ENCODE peak calls at places on chromosomes 2 and 18, in six cellular contexts. One of them, this sample, is unnamed.

GRCh38 chr2:69012310-69013122 is 463 bp upstream of the ANTXR1 start:
- DNase-seq in foreskin fibroblast: peak
- DNase-seq in HepG2: peak
- DNase-seq in upper lobe of right lung: peak
- DNase-seq in neuronal stem cell: peak
- DNase-seq in CD8-positive, alpha-beta memory T cell: peak
- DNase-seq in this sample: no peak

GRCh38 chr2:106163948-106164580 is 30.0 kb downstream of the UXS1 start:
- DNase-seq in neuronal stem cell: no peak
- DNase-seq in foreskin fibroblast: peak
- DNase-seq in upper lobe of right lung: no peak
- DNase-seq in CD8-positive, alpha-beta memory T cell: no peak
- DNase-seq in HepG2: no peak
- DNase-seq in this sample: no peak

GRCh38 chr18:32884543-32884942 is 111.7 kb upstream of the KLHL14 start:
- DNase-seq in neuronal stem cell: no peak
- DNase-seq in HepG2: no peak
- DNase-seq in CD8-positive, alpha-beta memory T cell: no peak
- DNase-seq in foreskin fibroblast: no peak
- DNase-seq in upper lobe of right lung: no peak
- DNase-seq in this sample: no peak

GRCh38 chr2:171390941-171391516 is 42.8 kb downstream of the METTL8 start:
- DNase-seq in CD8-positive, alpha-beta memory T cell: no peak
- DNase-seq in neuronal stem cell: no peak
- DNase-seq in foreskin fibroblast: peak
- DNase-seq in HepG2: no peak
- DNase-seq in upper lobe of right lung: no peak
- DNase-seq in this sample: peak

GRCh38 chr2:236572482-236572881 is 2.9 kb downstream of the ACKR3 start:
- DNase-seq in HepG2: no peak
- DNase-seq in upper lobe of right lung: no peak
- DNase-seq in neuronal stem cell: peak
- DNase-seq in foreskin fibroblast: peak
- DNase-seq in CD8-positive, alpha-beta memory T cell: no peak
- DNase-seq in this sample: no peak

GRCh38 chr2:234981197-234982095 is 29.6 kb downstream of the SH3BP4 start:
- DNase-seq in HepG2: peak
- DNase-seq in neuronal stem cell: peak
- DNase-seq in CD8-positive, alpha-beta memory T cell: no peak
- DNase-seq in upper lobe of right lung: no peak
- DNase-seq in foreskin fibroblast: peak
- DNase-seq in this sample: peak

GRCh38 chr2:222025891-222026271 is 272.9 kb downstream of the PAX3 start:
- DNase-seq in foreskin fibroblast: no peak
- DNase-seq in CD8-positive, alpha-beta memory T cell: no peak
- DNase-seq in upper lobe of right lung: no peak
- DNase-seq in HepG2: no peak
- DNase-seq in neuronal stem cell: no peak
- DNase-seq in this sample: no peak

GRCh38 chr2:113754989-113755689 is 1.3 kb downstream of the SLC35F5 start:
- DNase-seq in upper lobe of right lung: no peak
- DNase-seq in CD8-positive, alpha-beta memory T cell: no peak
- DNase-seq in HepG2: peak
- DNase-seq in neuronal stem cell: no peak
- DNase-seq in foreskin fibroblast: peak
- DNase-seq in this sample: no peak

GRCh38 chr2:215218587-215219577 is 80.5 kb upstream of the ABCA12 start:
- DNase-seq in neuronal stem cell: no peak
- DNase-seq in HepG2: no peak
- DNase-seq in CD8-positive, alpha-beta memory T cell: no peak
- DNase-seq in foreskin fibroblast: peak
- DNase-seq in upper lobe of right lung: no peak
- DNase-seq in this sample: no peak

GRCh38 chr18:49728542-49728941 is 84.8 kb downstream of the ACAA2 start:
- DNase-seq in foreskin fibroblast: peak
- DNase-seq in upper lobe of right lung: peak
- DNase-seq in HepG2: peak
- DNase-seq in CD8-positive, alpha-beta memory T cell: no peak
- DNase-seq in neuronal stem cell: no peak
- DNase-seq in this sample: no peak

GRCh38 chr2:179239194-179239593 is 25.4 kb downstream of the SESTD1 start:
- DNase-seq in foreskin fibroblast: peak
- DNase-seq in neuronal stem cell: no peak
- DNase-seq in HepG2: peak
- DNase-seq in CD8-positive, alpha-beta memory T cell: no peak
- DNase-seq in upper lobe of right lung: no peak
- DNase-seq in this sample: peak

GRCh38 chr2:188902906-188903305 is 71.3 kb upstream of the COL3A1 start:
- DNase-seq in neuronal stem cell: no peak
- DNase-seq in HepG2: no peak
- DNase-seq in foreskin fibroblast: peak
- DNase-seq in upper lobe of right lung: no peak
- DNase-seq in CD8-positive, alpha-beta memory T cell: no peak
- DNase-seq in this sample: no peak

GRCh38 chr18:26617151-26617554 is 68.8 kb upstream of the KCTD1 start:
- DNase-seq in HepG2: peak
- DNase-seq in upper lobe of right lung: no peak
- DNase-seq in foreskin fibroblast: peak
- DNase-seq in neuronal stem cell: no peak
- DNase-seq in CD8-positive, alpha-beta memory T cell: no peak
- DNase-seq in this sample: peak

GRCh38 chr2:176419591-176420071 is 150.4 kb downstream of the MTX2 start:
- DNase-seq in neuronal stem cell: no peak
- DNase-seq in HepG2: no peak
- DNase-seq in CD8-positive, alpha-beta memory T cell: no peak
- DNase-seq in upper lobe of right lung: no peak
- DNase-seq in foreskin fibroblast: peak
- DNase-seq in this sample: no peak

GRCh38 chr2:239035361-239035814 is 187.5 kb downstream of the TWIST2 start:
- DNase-seq in CD8-positive, alpha-beta memory T cell: peak
- DNase-seq in HepG2: no peak
- DNase-seq in neuronal stem cell: peak
- DNase-seq in foreskin fibroblast: peak
- DNase-seq in upper lobe of right lung: peak
- DNase-seq in this sample: no peak

GRCh38 chr2:24885221-24886113 is 34.6 kb downstream of the ADCY3 start:
- DNase-seq in foreskin fibroblast: no peak
- DNase-seq in upper lobe of right lung: no peak
- DNase-seq in CD8-positive, alpha-beta memory T cell: no peak
- DNase-seq in neuronal stem cell: no peak
- DNase-seq in HepG2: no peak
- DNase-seq in this sample: no peak

GRCh38 chr2:63571291-63571690 is 17.0 kb downstream of the WDPCP start:
- DNase-seq in neuronal stem cell: no peak
- DNase-seq in HepG2: no peak
- DNase-seq in upper lobe of right lung: no peak
- DNase-seq in CD8-positive, alpha-beta memory T cell: no peak
- DNase-seq in foreskin fibroblast: no peak
- DNase-seq in this sample: no peak

GRCh38 chr2:135742307-135742838 is 718 bp downstream of the UBXN4 start:
- DNase-seq in HepG2: peak
- DNase-seq in CD8-positive, alpha-beta memory T cell: peak
- DNase-seq in neuronal stem cell: peak
- DNase-seq in foreskin fibroblast: peak
- DNase-seq in upper lobe of right lung: peak
- DNase-seq in this sample: peak

GRCh38 chr2:118850171-118850900 is 2.9 kb upstream of the EN1 start:
- DNase-seq in neuronal stem cell: peak
- DNase-seq in HepG2: no peak
- DNase-seq in upper lobe of right lung: no peak
- DNase-seq in foreskin fibroblast: no peak
- DNase-seq in CD8-positive, alpha-beta memory T cell: no peak
- DNase-seq in this sample: no peak

GRCh38 chr18:25896178-25896780 is 194.1 kb downstream of the SS18 start:
- DNase-seq in CD8-positive, alpha-beta memory T cell: no peak
- DNase-seq in foreskin fibroblast: peak
- DNase-seq in HepG2: peak
- DNase-seq in upper lobe of right lung: no peak
- DNase-seq in neuronal stem cell: peak
- DNase-seq in this sample: peak

DNA sequence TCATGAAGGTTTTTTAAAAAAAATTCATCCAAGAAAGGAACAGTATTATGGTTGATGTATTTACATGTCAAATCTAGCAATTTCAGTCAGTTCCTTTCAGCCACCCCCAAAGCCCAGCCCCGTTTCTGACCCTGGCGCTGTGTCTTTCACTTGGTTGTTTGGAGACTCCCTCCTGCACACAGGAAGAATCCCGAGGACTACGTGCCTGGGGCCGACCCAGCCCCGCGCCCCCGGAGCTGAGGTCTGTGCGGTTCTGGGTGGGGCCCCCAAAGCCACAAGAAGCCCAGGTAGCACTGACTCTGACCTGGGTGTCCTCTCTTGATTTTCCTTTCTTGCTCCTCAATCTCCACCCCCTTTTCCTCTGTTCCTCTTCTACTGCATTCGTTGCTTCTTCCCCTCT is 49.1 kb downstream of the TRAPPC12 start:
- DNase-seq in upper lobe of right lung: no peak
- DNase-seq in HepG2: no peak
- DNase-seq in foreskin fibroblast: no peak
- DNase-seq in neuronal stem cell: no peak
- DNase-seq in CD8-positive, alpha-beta memory T cell: no peak
- DNase-seq in this sample: no peak
- H3K4me3 ChIP-seq in upper lobe of right lung: no peak
- H3K4me3 ChIP-seq in HepG2: no peak
- H3K4me3 ChIP-seq in foreskin fibroblast: no peak
- H3K4me3 ChIP-seq in neuronal stem cell: no peak
- H3K4me3 ChIP-seq in CD8-positive, alpha-beta memory T cell: no peak
- H3K4me3 ChIP-seq in this sample: no peak

DNA sequence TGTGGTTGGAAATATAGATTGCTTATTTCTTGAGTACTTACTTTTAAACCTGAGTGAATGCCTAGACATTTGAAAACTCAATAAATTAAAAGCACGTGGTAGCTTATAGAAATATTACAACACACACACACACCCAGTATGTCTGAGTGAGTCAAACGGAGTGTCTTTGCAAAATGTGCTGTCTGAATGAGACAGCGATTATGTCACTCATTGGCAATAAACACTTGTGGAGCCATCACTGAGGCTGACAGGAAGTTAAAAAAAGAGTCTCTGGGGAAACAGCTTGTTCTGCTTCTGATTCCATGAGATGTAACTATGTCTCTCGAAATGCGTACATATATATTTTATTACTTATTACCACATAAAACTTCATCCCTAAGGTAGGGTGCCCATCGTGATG is 22.3 kb upstream of the VPS4B start:
- DNase-seq in CD8-positive, alpha-beta memory T cell: no peak
- DNase-seq in upper lobe of right lung: no peak
- DNase-seq in neuronal stem cell: no peak
- DNase-seq in foreskin fibroblast: peak
- DNase-seq in HepG2: no peak
- DNase-seq in this sample: no peak
- H3K4me3 ChIP-seq in CD8-positive, alpha-beta memory T cell: no peak
- H3K4me3 ChIP-seq in upper lobe of right lung: no peak
- H3K4me3 ChIP-seq in neuronal stem cell: no peak
- H3K4me3 ChIP-seq in foreskin fibroblast: no peak
- H3K4me3 ChIP-seq in HepG2: no peak
- H3K4me3 ChIP-seq in this sample: no peak

GRCh38 chr18:48077291-48077690 is 146.8 kb upstream of the SMAD2 start:
- DNase-seq in CD8-positive, alpha-beta memory T cell: no peak
- DNase-seq in upper lobe of right lung: no peak
- DNase-seq in foreskin fibroblast: no peak
- DNase-seq in neuronal stem cell: no peak
- DNase-seq in HepG2: no peak
- DNase-seq in this sample: no peak

GRCh38 chr18:48073231-48073930 is 142.9 kb upstream of the SMAD2 start:
- DNase-seq in CD8-positive, alpha-beta memory T cell: no peak
- DNase-seq in HepG2: no peak
- DNase-seq in foreskin fibroblast: peak
- DNase-seq in neuronal stem cell: no peak
- DNase-seq in upper lobe of right lung: peak
- DNase-seq in this sample: no peak

GRCh38 chr18:48076461-48076860 is 146.0 kb upstream of the SMAD2 start:
- DNase-seq in upper lobe of right lung: peak
- DNase-seq in foreskin fibroblast: no peak
- DNase-seq in HepG2: no peak
- DNase-seq in neuronal stem cell: no peak
- DNase-seq in CD8-positive, alpha-beta memory T cell: no peak
- DNase-seq in this sample: no peak

GRCh38 chr18:48075707-48076093 is 145.2 kb upstream of the SMAD2 start:
- DNase-seq in HepG2: no peak
- DNase-seq in foreskin fibroblast: no peak
- DNase-seq in upper lobe of right lung: no peak
- DNase-seq in CD8-positive, alpha-beta memory T cell: no peak
- DNase-seq in neuronal stem cell: no peak
- DNase-seq in this sample: no peak

DNA sequence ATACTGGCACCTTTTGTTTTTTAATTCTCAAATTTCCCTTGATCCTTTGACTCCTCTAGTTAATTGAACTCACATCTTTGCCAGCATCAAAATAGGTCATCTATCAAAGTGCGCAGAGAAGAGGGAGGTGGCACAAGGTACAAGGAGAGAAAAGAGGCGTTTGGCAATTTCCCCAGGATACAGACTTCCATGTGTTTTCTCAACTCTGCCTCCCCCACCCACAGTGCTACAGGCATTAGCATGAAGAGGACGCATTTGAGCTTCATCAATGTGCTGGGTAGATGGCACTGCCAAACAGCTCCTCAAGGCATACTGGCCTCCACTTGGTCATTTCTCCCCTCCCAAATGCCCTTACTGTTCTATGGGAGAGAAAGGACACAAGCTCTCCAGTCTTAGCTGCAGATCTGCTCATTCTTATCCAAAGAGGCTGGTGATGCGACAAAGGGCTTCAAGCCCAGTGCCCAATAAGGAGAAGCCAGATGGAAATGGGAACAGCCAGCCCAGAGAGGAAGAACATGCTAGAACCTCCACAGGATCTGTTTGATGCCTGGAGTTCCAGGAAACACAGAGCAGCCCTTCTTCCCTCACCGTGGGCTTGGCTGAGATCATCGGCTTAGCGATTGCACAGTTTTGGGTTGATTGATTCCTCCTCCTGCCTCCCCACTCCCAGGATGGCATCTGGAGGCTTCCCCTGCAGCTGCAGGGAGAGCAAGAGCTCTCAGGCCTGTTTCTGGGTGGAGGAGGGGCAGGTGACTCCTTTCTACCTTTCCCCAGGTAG is 144.7 kb upstream of the SMAD2 start:
- DNase-seq in CD8-positive, alpha-beta memory T cell: no peak
- DNase-seq in HepG2: no peak
- DNase-seq in neuronal stem cell: no peak
- DNase-seq in upper lobe of right lung: peak
- DNase-seq in foreskin fibroblast: no peak
- DNase-seq in this sample: no peak
- H3K4me3 ChIP-seq in CD8-positive, alpha-beta memory T cell: no peak
- H3K4me3 ChIP-seq in HepG2: no peak
- H3K4me3 ChIP-seq in neuronal stem cell: no peak
- H3K4me3 ChIP-seq in upper lobe of right lung: no peak
- H3K4me3 ChIP-seq in foreskin fibroblast: no peak
- H3K4me3 ChIP-seq in this sample: no peak

DNA sequence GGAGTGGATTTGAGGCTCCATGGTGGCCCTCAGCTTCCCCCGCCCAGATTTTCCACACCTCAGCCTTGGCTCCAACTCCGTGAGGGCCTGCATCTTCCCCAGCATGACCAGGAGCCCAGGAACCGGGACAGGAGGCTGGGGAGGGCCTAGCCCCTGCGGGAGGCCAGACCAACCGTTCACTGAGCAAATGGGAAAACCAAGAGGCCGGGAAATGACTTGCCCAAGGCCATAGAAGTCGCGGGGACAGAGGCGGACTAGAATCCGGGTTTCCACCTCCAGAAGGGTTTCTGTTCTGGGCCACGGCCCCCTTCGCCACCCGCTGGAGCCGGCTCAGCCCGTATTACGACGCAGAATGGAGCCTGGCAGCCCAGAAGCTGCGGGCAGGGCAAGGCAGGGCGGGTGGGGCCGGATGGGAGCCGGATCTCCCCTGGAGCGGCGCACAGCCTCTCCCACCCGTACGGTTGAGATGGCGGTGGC is 7.9 kb upstream of the CRYBA2 start:
- DNase-seq in neuronal stem cell: no peak
- DNase-seq in HepG2: no peak
- DNase-seq in CD8-positive, alpha-beta memory T cell: no peak
- DNase-seq in upper lobe of right lung: no peak
- DNase-seq in foreskin fibroblast: no peak
- DNase-seq in this sample: no peak
- H3K4me3 ChIP-seq in neuronal stem cell: no peak
- H3K4me3 ChIP-seq in HepG2: no peak
- H3K4me3 ChIP-seq in CD8-positive, alpha-beta memory T cell: no peak
- H3K4me3 ChIP-seq in upper lobe of right lung: peak
- H3K4me3 ChIP-seq in foreskin fibroblast: no peak
- H3K4me3 ChIP-seq in this sample: no peak